ENCODE peak calls at places on chromosomes 2 and 18, in eight cellular contexts. N, A, O, G, D, I, H and W are unnamed samples.

GRCh38 chr18:14089781-14090180 is 42.5 kb downstream of the ZNF519 start:
- DNase-seq in N (peak), G (no peak), H (no peak), A (no peak), I (no peak), D (no peak), O (peak), W (no peak)

GRCh38 chr2:152581360-152581759 is 135.9 kb downstream of the PRPF40A start:
- DNase-seq in H (no peak), O (no peak), I (no peak), G (no peak), A (no peak), N (no peak), D (no peak), W (no peak)

GRCh38 chr18:47817017-47817911 is 113.2 kb downstream of the SMAD2 start:
- DNase-seq in H (no peak), O (no peak), N (peak), G (no peak), D (no peak), A (no peak), I (no peak), W (no peak)

GRCh38 chr2:134020608-134021007 is 233.3 kb upstream of the MGAT5 start:
- DNase-seq in D (no peak), G (no peak), I (no peak), H (no peak), O (no peak), A (no peak), N (no peak), W (no peak)

GRCh38 chr2:182248362-182248761 is 178.5 kb downstream of the PDE1A start:
- DNase-seq in A (no peak), O (no peak), D (no peak), I (peak), N (peak), H (no peak), G (no peak), W (no peak)

GRCh38 chr2:46001741-46002506 is 295.3 kb upstream of the EPAS1 start:
- DNase-seq in O (peak), N (no peak), H (no peak), G (no peak), D (peak), I (no peak), A (no peak), W (no peak)

GRCh38 chr2:19872302-19872701 is 29.5 kb downstream of the TTC32 start:
- DNase-seq in O (no peak), D (no peak), H (no peak), G (no peak), I (no peak), A (no peak), N (no peak), W (no peak)

GRCh38 chr2:120344991-120345975 is 653 bp upstream of the INHBB start:
- DNase-seq in A (no peak), H (peak), O (peak), I (peak), G (no peak), D (no peak), N (no peak), W (no peak)

GRCh38 chr2:219252084-219252483 is 959 bp upstream of the TUBA4B start:
- DNase-seq in N (no peak), A (no peak), O (peak), G (no peak), H (peak), D (no peak), I (no peak), W (no peak)

DNA sequence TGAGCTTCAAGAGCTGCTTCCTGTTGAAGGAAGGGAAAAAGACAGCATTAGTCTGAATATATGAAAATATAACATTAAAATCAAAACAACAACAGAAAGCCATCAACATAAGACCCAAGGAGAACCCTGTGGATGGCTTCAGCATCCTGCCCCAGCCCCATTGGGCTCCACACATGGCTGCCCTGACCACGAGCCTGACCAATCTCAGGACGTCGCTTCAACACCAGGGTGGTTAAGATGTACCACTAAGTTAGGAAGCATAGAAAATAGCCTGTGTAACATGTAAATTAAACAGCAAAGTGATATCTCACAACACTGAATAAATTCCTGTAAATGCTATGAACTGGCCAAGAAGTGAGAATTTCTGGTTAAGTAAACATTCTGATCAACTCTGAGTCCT is 77.2 kb upstream of the CD226 start:
- DNase-seq in O (no peak), H (no peak), A (no peak), G (no peak), N (no peak), I (no peak), D (no peak), W (no peak)
- H3K4me3 ChIP-seq in O (no peak), H (no peak), A (no peak), G (no peak), N (no peak), I (no peak), D (no peak), W (no peak)

GRCh38 chr2:148867079-148867769 is 7.8 kb upstream of the KIF5C start:
- DNase-seq in H (no peak), G (no peak), D (no peak), I (no peak), N (no peak), O (no peak), A (no peak), W (no peak)
- H3K4me3 ChIP-seq in H (no peak), G (no peak), D (no peak), I (no peak), N (no peak), O (no peak), A (no peak), W (no peak)

GRCh38 chr2:201909961-201910361 is 103.6 kb downstream of the CDK15 start:
- DNase-seq in H (no peak), O (peak), I (peak), D (peak), A (no peak), G (no peak), N (peak), W (no peak)
- H3K4me3 ChIP-seq in H (no peak), O (peak), I (peak), D (peak), A (no peak), G (no peak), N (no peak), W (no peak)

GRCh38 chr2:96554293-96555145 is 18.0 kb downstream of the ARID5A start:
- DNase-seq in A (peak), H (peak), G (peak), N (peak), I (peak), D (peak), O (peak), W (peak)
- H3K4me3 ChIP-seq in A (no peak), H (no peak), G (no peak), N (no peak), I (no peak), D (no peak), O (no peak), W (no peak)

GRCh38 chr2:23486676-23487075 is 101.7 kb downstream of the KLHL29 start:
- DNase-seq in H (peak), I (no peak), O (peak), N (peak), A (no peak), D (peak), G (no peak), W (peak)

GRCh38 chr2:23484163-23484740 is 99.3 kb downstream of the KLHL29 start:
- DNase-seq in A (no peak), O (no peak), I (no peak), N (no peak), G (no peak), H (peak), D (no peak), W (no peak)

GRCh38 chr2:23484767-23485166 is 99.8 kb downstream of the KLHL29 start:
- DNase-seq in N (no peak), O (no peak), G (no peak), H (no peak), D (no peak), I (no peak), A (no peak), W (no peak)

GRCh38 chr2:23485261-23485660 is 100.3 kb downstream of the KLHL29 start:
- DNase-seq in N (no peak), H (no peak), I (no peak), A (no peak), G (no peak), D (no peak), O (no peak), W (peak)

DNA sequence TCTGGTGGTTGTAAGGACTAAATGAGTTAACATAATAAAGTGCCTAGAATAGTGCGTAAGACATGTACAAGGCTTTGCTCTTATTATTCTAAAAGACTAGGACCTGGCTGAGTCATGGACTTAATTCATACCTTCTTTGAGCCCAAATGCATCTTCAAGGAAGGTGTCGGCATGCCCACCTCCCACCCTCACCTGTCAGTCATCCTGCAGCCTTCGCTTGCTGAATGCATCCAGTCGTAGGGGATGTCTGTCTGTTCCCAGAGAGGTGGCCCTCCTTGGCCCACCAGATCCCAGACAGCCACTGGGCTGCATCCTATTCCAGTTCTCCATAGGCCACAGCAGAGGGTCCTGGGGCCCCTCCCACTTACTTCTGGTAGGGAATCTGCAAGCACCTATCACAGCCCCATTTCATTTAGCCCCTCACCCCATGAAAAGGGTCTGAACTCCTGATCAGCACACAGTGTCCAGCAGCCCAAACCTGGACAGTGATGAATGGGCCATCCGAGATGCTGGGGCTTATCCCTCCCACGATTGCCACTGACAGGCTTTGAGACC is 100.9 kb downstream of the KLHL29 start:
- DNase-seq in D (no peak), H (no peak), O (no peak), A (no peak), N (no peak), G (no peak), I (no peak), W (peak)
- H3K4me3 ChIP-seq in D (no peak), H (no peak), O (no peak), A (no peak), N (no peak), G (no peak), I (no peak), W (no peak)

DNA sequence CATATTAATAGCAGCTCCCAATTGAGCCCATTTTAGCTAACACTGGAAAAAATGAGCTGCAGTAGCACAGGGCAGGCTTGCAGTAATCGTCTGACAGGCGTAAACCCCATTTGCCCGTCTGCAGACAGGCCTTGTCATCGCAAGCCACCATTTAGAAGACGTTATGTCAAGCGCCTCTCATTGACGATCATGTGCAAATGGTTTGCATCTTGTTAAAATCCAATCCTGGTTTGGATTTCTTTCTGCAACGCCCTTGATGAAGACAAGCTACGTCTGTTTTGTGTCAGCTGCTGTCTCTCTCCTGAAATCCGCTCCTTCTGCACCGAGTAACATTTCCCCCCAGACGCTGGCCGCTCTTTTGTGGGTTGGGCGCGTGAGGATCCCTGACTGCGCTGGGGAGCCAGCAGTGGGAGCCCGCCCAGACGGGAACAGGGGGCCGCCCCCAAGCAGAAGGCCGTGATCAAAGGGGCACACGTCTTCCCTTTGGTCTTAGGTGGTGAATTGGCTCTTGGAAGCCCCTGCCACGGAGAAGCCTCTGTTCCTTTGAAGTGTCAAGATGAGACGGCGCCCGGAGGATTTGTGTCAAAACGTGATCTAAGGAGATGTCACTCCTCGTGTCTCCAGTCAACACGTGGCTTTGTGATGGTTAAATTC is 84.2 kb upstream of the GPC1 start:
- DNase-seq in O (peak), G (no peak), N (peak), H (no peak), I (no peak), A (no peak), D (no peak), W (peak)
- H3K4me3 ChIP-seq in O (no peak), G (no peak), N (no peak), H (no peak), I (no peak), A (no peak), D (no peak), W (no peak)

GRCh38 chr2:41498791-41499190 is 549.0 kb upstream of the PKDCC start:
- DNase-seq in O (peak), H (no peak), I (no peak), G (no peak), N (peak), A (no peak), D (no peak), W (no peak)

GRCh38 chr2:41500895-41501294 is 546.9 kb upstream of the PKDCC start:
- DNase-seq in N (no peak), I (no peak), H (no peak), G (no peak), D (no peak), O (no peak), A (no peak), W (no peak)

GRCh38 chr2:41510108-41510507 is 537.7 kb upstream of the PKDCC start:
- DNase-seq in G (no peak), D (no peak), O (no peak), H (no peak), A (no peak), I (no peak), N (no peak), W (no peak)

GRCh38 chr2:41502752-41503151 is 545.1 kb upstream of the PKDCC start:
- DNase-seq in A (no peak), N (no peak), O (no peak), G (no peak), D (no peak), I (no peak), H (no peak), W (no peak)

DNA sequence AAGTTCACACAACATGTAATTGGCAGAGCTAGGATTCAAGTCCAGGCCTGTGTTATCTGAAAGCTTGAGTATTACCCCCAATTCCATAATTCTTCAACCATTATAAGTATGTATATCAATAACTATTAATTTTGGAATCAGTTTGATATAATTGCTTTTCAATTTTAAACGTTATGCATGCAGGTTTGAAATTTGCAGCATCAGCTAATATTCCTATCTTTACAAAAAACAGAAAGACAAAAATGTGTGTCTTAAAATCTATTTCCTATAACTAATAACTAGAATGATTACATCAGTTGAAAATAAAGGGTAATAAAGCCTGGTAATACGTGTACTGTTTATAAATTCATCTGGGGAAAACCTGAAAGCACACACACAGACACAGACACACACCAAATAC is 543.3 kb upstream of the PKDCC start:
- DNase-seq in D (no peak), O (no peak), I (no peak), H (no peak), G (no peak), A (no peak), N (no peak), W (no peak)
- H3K4me3 ChIP-seq in D (no peak), O (no peak), I (no peak), H (no peak), G (no peak), A (no peak), N (no peak), W (no peak)

DNA sequence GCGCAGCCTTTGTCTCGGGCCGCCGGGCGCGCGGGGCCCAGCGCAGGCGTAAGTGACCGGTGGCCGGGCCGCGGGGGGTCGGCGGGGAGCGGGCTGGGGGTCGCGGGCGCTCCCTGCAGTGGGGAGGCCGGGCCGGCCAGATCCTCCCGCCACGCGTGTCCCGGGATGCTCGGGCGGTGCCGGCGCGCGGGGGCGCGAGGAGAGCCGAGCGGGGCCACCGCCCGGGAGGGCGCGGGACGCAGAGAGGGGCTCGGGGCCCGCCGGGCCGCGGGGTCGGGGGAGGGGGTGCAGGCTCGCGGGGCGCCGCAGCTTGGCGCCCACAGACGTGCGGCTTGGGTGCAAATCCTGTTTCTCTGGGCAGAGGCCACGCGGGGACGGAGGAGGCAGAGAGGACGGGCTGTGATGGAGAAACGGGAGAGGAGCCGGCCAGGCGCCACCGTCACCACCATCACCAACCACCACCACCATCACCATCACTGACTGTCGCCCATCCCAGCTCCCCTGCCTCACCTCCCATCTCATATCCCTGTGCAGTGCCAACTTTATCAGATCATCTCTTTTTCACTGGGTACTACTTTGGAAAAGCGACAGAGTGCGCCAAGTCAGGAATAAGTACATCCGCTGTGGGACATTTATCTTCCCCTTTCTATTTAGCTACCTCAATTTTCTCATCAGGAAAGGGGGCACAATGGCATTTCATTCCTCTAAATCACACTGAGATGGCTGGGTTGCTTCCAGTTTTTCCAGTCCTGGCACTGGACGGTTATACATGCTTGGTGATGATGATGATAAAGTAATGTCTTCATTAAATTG is 97.2 kb upstream of the GPR45 start:
- DNase-seq in A (no peak), I (no peak), H (no peak), G (no peak), O (peak), D (no peak), N (no peak), W (peak)
- H3K4me3 ChIP-seq in A (no peak), I (peak), H (no peak), G (no peak), O (peak), D (peak), N (no peak), W (no peak)